ENCODE peak calls at places on chromosomes 3 and 15, in seven cellular contexts. T is GM19239, H is AG10803, W is heart right ventricle, E is NCI-H1417, V is AG09309, J is RWPE1. K is an unnamed sample.

GRCh38 chr3:66017084-66017990 is 21.4 kb downstream of the MAGI1 start:
- DNase-seq in T (no peak), H (no peak), W (no peak), E (peak; percentile 58), V (no peak), J (no peak), K (no peak)

GRCh38 chr3:32436816-32437189 is 45.1 kb downstream of the CMTM7 start:
- DNase-seq in T (no peak), H (no peak), W (no peak), E (no peak), V (no peak), J (no peak), K (no peak)

GRCh38 chr3:130442284-130442683 is 74.7 kb upstream of the COL6A6 start:
- DNase-seq in T (no peak), H (no peak), W (no peak), E (peak; percentile 74), V (no peak), J (no peak), K (no peak)

GRCh38 chr15:35657679-35658201 is 111.8 kb upstream of the DPH6 start:
- DNase-seq in T (no peak), H (peak; percentile 57), W (no peak), E (no peak), V (peak; percentile 45), J (no peak), K (peak; percentile 61)

GRCh38 chr3:33392703-33393125 is 47.5 kb downstream of the UBP1 start:
- DNase-seq in T (no peak), H (peak; percentile 85), W (no peak), E (no peak), V (peak; percentile 89), J (peak; percentile 84), K (peak; percentile 86)

GRCh38 chr15:44545934-44546802 is 9.2 kb downstream of the EIF3J start:
- DNase-seq in T (no peak), H (peak; percentile 52), W (peak; percentile 18), E (peak; percentile 23), V (no peak), J (no peak), K (peak; percentile 56)

GRCh38 chr3:188881954-188882641 is 289.7 kb upstream of the TPRG1 start:
- DNase-seq in T (no peak), H (peak; percentile 88), W (no peak), E (no peak), V (peak; percentile 80), J (peak; percentile 75), K (peak; percentile 85)

GRCh38 chr15:60708684-60709083 is 229.7 kb upstream of the ICE2 start:
- DNase-seq in T (no peak), H (peak; percentile 27), W (no peak), E (no peak), V (peak; percentile 52), J (no peak), K (no peak)

GRCh38 chr3:170267793-170268192 is 45.6 kb downstream of the PRKCI start:
- DNase-seq in T (no peak), H (no peak), W (no peak), E (peak; percentile 83), V (no peak), J (no peak), K (no peak)

GRCh38 chr15:97915261-97915660 is 45.2 kb upstream of the ARRDC4 start:
- DNase-seq in T (no peak), H (no peak), W (no peak), E (no peak), V (no peak), J (no peak), K (no peak)

GRCh38 chr3:193998628-193999027 is 137.3 kb upstream of the HES1 start:
- DNase-seq in T (no peak), H (no peak), W (no peak), E (no peak), V (no peak), J (no peak), K (no peak)

GRCh38 chr15:38868326-38869114 is 303.9 kb upstream of the RASGRP1 start:
- DNase-seq in T (no peak), H (peak; percentile 97), W (no peak), E (no peak), V (peak; percentile 84), J (peak; percentile 83), K (peak; percentile 88)

GRCh38 chr15:41001524-41001923 is 48.3 kb downstream of the CHAC1 start:
- DNase-seq in T (no peak), H (no peak), W (no peak), E (no peak), V (no peak), J (no peak), K (no peak)